ENCODE peak calls at places on chromosomes 16 and 17, in seven cellular contexts. B is AG04449, L is lung, A is heart right ventricle, K is astrocyte of the cerebellum, R is prostate gland, N is endothelial cell. W is an unnamed sample.

GRCh38 chr16:4679854-4680636 is 13.3 kb upstream of the NUDT16L1 start:
- DNase-seq in R (peak; percentile 88), K (no peak), B (no peak), L (peak; percentile 88), A (peak; percentile 74), N (no peak), W (no peak)

GRCh38 chr16:11384956-11385586 is 39.8 kb downstream of the RMI2 start:
- DNase-seq in L (no peak), R (no peak), A (no peak), B (no peak), K (no peak), N (no peak), W (no peak)

GRCh38 chr16:4700380-4700996 is 7.1 kb downstream of the NUDT16L1 start:
- DNase-seq in K (no peak), A (no peak), N (no peak), L (no peak), R (no peak), B (no peak), W (no peak)

GRCh38 chr16:88466175-88466862 is 13.2 kb downstream of the ZFPM1 start:
- DNase-seq in N (no peak), R (no peak), A (no peak), B (no peak), L (no peak), K (no peak), W (no peak)

GRCh38 chr17:66775881-66776400 is 59.0 kb upstream of the CACNG5 start:
- DNase-seq in B (no peak), L (no peak), N (no peak), A (no peak), K (no peak), R (no peak), W (no peak)

GRCh38 chr16:2663553-2664521 is 18.5 kb upstream of the KCTD5 start:
- DNase-seq in K (no peak), N (no peak), L (no peak), B (peak; percentile 14), A (no peak), R (peak; percentile 64), W (no peak)

GRCh38 chr16:67463059-67463458 is 17.9 kb downstream of the ATP6V0D1 start:
- DNase-seq in L (no peak), K (no peak), B (no peak), A (no peak), R (peak; percentile 59), N (no peak), W (no peak)

GRCh38 chr16:53061256-53061655 is 6.5 kb downstream of the CHD9 start:
- DNase-seq in K (no peak), N (no peak), L (no peak), B (no peak), A (no peak), R (no peak), W (no peak)

GRCh38 chr16:89779917-89780316 is 36.5 kb downstream of the FANCA start:
- DNase-seq in B (no peak), R (no peak), A (no peak), L (no peak), K (no peak), N (no peak), W (no peak)

GRCh38 chr16:27628216-27628945 is 78.4 kb downstream of the KATNIP start:
- DNase-seq in N (no peak), R (no peak), K (no peak), A (no peak), B (no peak), L (no peak), W (no peak)

GRCh38 chr16:2054543-2055245 is 6.9 kb downstream of the TSC2 start:
- DNase-seq in K (no peak), N (no peak), R (no peak), B (no peak), A (no peak), L (no peak), W (no peak)

GRCh38 chr17:51828901-51829300 is 329.6 kb downstream of the CA10 start:
- DNase-seq in L (no peak), R (no peak), K (no peak), A (no peak), N (no peak), B (no peak), W (no peak)

GRCh38 chr16:66131156-66131807 is 235.2 kb upstream of the CDH5 start:
- DNase-seq in A (no peak), B (no peak), N (no peak), L (no peak), K (no peak), R (no peak), W (no peak)

GRCh38 chr17:42438600-42439567 is 15.8 kb upstream of the CAVIN1 start:
- DNase-seq in A (no peak), L (no peak), B (no peak), N (no peak), R (no peak), K (no peak), W (no peak)

GRCh38 chr16:82138478-82139285 is 31.3 kb downstream of the MPHOSPH6 start:
- DNase-seq in B (no peak), N (no peak), A (no peak), R (no peak), K (no peak), L (no peak), W (no peak)

GRCh38 chr16:2324296-2324859 is 16.1 kb downstream of the ABCA3 start:
- DNase-seq in B (no peak), R (no peak), L (no peak), N (no peak), A (no peak), K (no peak), W (no peak)

GRCh38 chr16:12323007-12323699 is 346.6 kb downstream of the SNX29 start:
- DNase-seq in K (no peak), R (no peak), B (no peak), A (no peak), L (no peak), N (no peak), W (no peak)

GRCh38 chr16:2516391-2517240 is 2.9 kb downstream of the ATP6V0C start:
- DNase-seq in R (no peak), K (no peak), N (no peak), L (peak; percentile 49), A (peak; percentile 14), B (no peak), W (no peak)

GRCh38 chr17:11628374-11628773 is 30.1 kb downstream of the DNAH9 start:
- DNase-seq in R (no peak), A (no peak), L (no peak), K (no peak), B (no peak), N (no peak), W (no peak)

GRCh38 chr17:65158622-65159021 is 21.5 kb downstream of the RGS9 start:
- DNase-seq in L (no peak), K (no peak), N (no peak), R (no peak), B (no peak), A (no peak), W (no peak)

GRCh38 chr16:78040396-78040795 is 18.0 kb downstream of the CLEC3A start:
- DNase-seq in A (no peak), B (no peak), K (no peak), N (no peak), R (no peak), L (no peak), W (no peak)

GRCh38 chr17:27630607-27631408 is at the start of gene LGALS9:
- DNase-seq in K (peak; percentile 6), N (no peak), R (no peak), B (no peak), A (peak; percentile 35), L (peak; percentile 41), W (no peak)

GRCh38 chr16:69397821-69398521 is 12.2 kb upstream of the TERF2 start:
- DNase-seq in K (peak; percentile 48), A (no peak), R (no peak), N (peak; percentile 57), L (no peak), B (peak; percentile 34), W (no peak)

GRCh38 chr17:75909812-75910274 is 5.2 kb upstream of the MRPL38 start:
- DNase-seq in A (no peak), K (no peak), B (no peak), N (no peak), R (peak; percentile 75), L (no peak), W (no peak)
- TF ChIP-seq CTCF in A (no peak), K (no peak), B (no peak), N (no peak), R (no peak), L (no peak), W (no peak)

GRCh38 chr16:50616386-50616785 is 64.7 kb downstream of the SNX20 start:
- DNase-seq in L (no peak), K (no peak), N (no peak), A (no peak), R (no peak), B (no peak), W (no peak)
- TF ChIP-seq CTCF in L (no peak), K (no peak), N (no peak), A (no peak), R (no peak), B (no peak), W (no peak)

GRCh38 chr17:38320482-38320881 is 23.3 kb downstream of the GPR179 start:
- DNase-seq in A (no peak), B (no peak), R (peak; percentile 67), L (peak; percentile 79), K (no peak), N (no peak), W (no peak)
- TF ChIP-seq CTCF in A (no peak), B (no peak), R (no peak), L (no peak), K (no peak), N (no peak), W (no peak)

DNA sequence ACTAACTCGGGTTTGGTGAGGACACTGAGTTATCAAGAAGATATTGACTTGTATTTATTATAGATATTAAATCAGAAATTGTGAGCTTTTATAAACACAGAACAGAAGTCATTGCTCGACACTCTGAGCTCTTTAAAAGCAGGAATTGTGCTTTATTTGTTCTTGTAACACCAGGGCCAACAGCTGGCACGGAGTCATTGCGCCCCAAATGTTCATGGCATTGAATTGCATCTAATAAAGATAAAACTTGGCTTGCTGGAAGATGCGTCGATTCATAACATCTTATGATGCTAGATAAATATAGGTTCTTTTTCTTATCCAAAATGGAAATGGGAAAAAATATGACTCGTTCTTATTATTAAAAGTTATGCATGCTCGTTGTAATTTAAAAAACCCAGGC is 11.8 kb upstream of the MLYCD start:
- DNase-seq in A (no peak), R (no peak), B (no peak), L (no peak), K (no peak), N (no peak), W (no peak)
- TF ChIP-seq CTCF in A (no peak), R (no peak), B (peak; percentile 10), L (no peak), K (no peak), N (no peak), W (peak; percentile 18)

GRCh38 chr16:55698331-55698730 is 42.5 kb downstream of the SLC6A2 start:
- DNase-seq in R (no peak), N (no peak), A (no peak), K (no peak), L (no peak), B (no peak), W (no peak)
- TF ChIP-seq CTCF in R (no peak), N (no peak), A (no peak), K (no peak), L (no peak), B (no peak), W (no peak)

GRCh38 chr17:57433396-57433944 is 177.1 kb downstream of the MSI2 start:
- DNase-seq in N (no peak), K (no peak), A (no peak), B (no peak), R (no peak), L (no peak), W (no peak)
- TF ChIP-seq CTCF in N (no peak), K (peak; percentile 27), A (no peak), B (no peak), R (no peak), L (no peak), W (no peak)

W was measured in AG09319.